ENCODE peak calls at places on chromosomes 11 and 22, in six cellular contexts. One of them, this sample, is unnamed. For H3K4me1, the result is how much of the 10 kb centered on the place peaks cover.

GRCh38 chr11:63939351-63939920 is 634 bp downstream of the NAA40 start:
- DNase-seq in naive thymus-derived CD4-positive, alpha-beta T cell: no peak
- DNase-seq in sigmoid colon: no peak
- DNase-seq in heart left ventricle: no peak
- DNase-seq in small intestine: peak
- DNase-seq in mesenchymal stem cell: peak
- DNase-seq in this sample: no peak

GRCh38 chr11:106063009-106063408 is 14.1 kb downstream of the KBTBD3 start:
- DNase-seq in naive thymus-derived CD4-positive, alpha-beta T cell: no peak
- DNase-seq in sigmoid colon: no peak
- DNase-seq in heart left ventricle: no peak
- DNase-seq in small intestine: no peak
- DNase-seq in mesenchymal stem cell: no peak
- DNase-seq in this sample: no peak

GRCh38 chr11:131668867-131669780 is 298.7 kb downstream of the NTM start:
- DNase-seq in naive thymus-derived CD4-positive, alpha-beta T cell: no peak
- DNase-seq in sigmoid colon: peak
- DNase-seq in heart left ventricle: no peak
- DNase-seq in small intestine: peak
- DNase-seq in mesenchymal stem cell: peak
- DNase-seq in this sample: peak

GRCh38 chr11:83818349-83818748 is 532.2 kb upstream of the CCDC90B start:
- DNase-seq in naive thymus-derived CD4-positive, alpha-beta T cell: no peak
- DNase-seq in sigmoid colon: no peak
- DNase-seq in heart left ventricle: no peak
- DNase-seq in small intestine: no peak
- DNase-seq in mesenchymal stem cell: peak
- DNase-seq in this sample: no peak

GRCh38 chr11:17571431-17572358 is 24.6 kb downstream of the OTOG start:
- DNase-seq in naive thymus-derived CD4-positive, alpha-beta T cell: no peak
- DNase-seq in sigmoid colon: no peak
- DNase-seq in heart left ventricle: no peak
- DNase-seq in small intestine: no peak
- DNase-seq in mesenchymal stem cell: no peak
- DNase-seq in this sample: no peak

GRCh38 chr11:33257160-33257896 is at the start of gene HIPK3:
- DNase-seq in naive thymus-derived CD4-positive, alpha-beta T cell: peak
- DNase-seq in sigmoid colon: peak
- DNase-seq in heart left ventricle: peak
- DNase-seq in small intestine: peak
- DNase-seq in mesenchymal stem cell: peak
- DNase-seq in this sample: peak

GRCh38 chr11:126081915-126082250 is 19.2 kb upstream of the CDON start:
- DNase-seq in naive thymus-derived CD4-positive, alpha-beta T cell: no peak
- DNase-seq in sigmoid colon: no peak
- DNase-seq in heart left ventricle: no peak
- DNase-seq in small intestine: no peak
- DNase-seq in mesenchymal stem cell: no peak
- DNase-seq in this sample: no peak

GRCh38 chr11:64745219-64745522 is 1.2 kb upstream of the RASGRP2 start:
- DNase-seq in naive thymus-derived CD4-positive, alpha-beta T cell: peak
- DNase-seq in sigmoid colon: peak
- DNase-seq in heart left ventricle: peak
- DNase-seq in small intestine: peak
- DNase-seq in mesenchymal stem cell: no peak
- DNase-seq in this sample: no peak

GRCh38 chr11:59785818-59786217 is 24.8 kb downstream of the MRPL16 start:
- DNase-seq in naive thymus-derived CD4-positive, alpha-beta T cell: no peak
- DNase-seq in sigmoid colon: no peak
- DNase-seq in heart left ventricle: no peak
- DNase-seq in small intestine: no peak
- DNase-seq in mesenchymal stem cell: no peak
- DNase-seq in this sample: no peak

GRCh38 chr11:3710485-3711259 is 39.5 kb upstream of the CHRNA10 start:
- DNase-seq in naive thymus-derived CD4-positive, alpha-beta T cell: no peak
- DNase-seq in sigmoid colon: no peak
- DNase-seq in heart left ventricle: no peak
- DNase-seq in small intestine: no peak
- DNase-seq in mesenchymal stem cell: peak
- DNase-seq in this sample: no peak

GRCh38 chr11:69450064-69450856 is 31.2 kb upstream of the LINC01488 start:
- DNase-seq in naive thymus-derived CD4-positive, alpha-beta T cell: no peak
- DNase-seq in sigmoid colon: no peak
- DNase-seq in heart left ventricle: peak
- DNase-seq in small intestine: no peak
- DNase-seq in mesenchymal stem cell: no peak
- DNase-seq in this sample: no peak

GRCh38 chr11:47924184-47924671 is 56.1 kb upstream of the PTPRJ start:
- DNase-seq in naive thymus-derived CD4-positive, alpha-beta T cell: no peak
- DNase-seq in sigmoid colon: no peak
- DNase-seq in heart left ventricle: no peak
- DNase-seq in small intestine: no peak
- DNase-seq in mesenchymal stem cell: peak
- DNase-seq in this sample: no peak
- H3K4me1 ChIP-seq in naive thymus-derived CD4-positive, alpha-beta T cell: under half
- H3K4me1 ChIP-seq in sigmoid colon: under half
- H3K4me1 ChIP-seq in heart left ventricle: under half
- H3K4me1 ChIP-seq in small intestine: under half
- H3K4me1 ChIP-seq in mesenchymal stem cell: under half
- H3K4me1 ChIP-seq in this sample: under half

GRCh38 chr11:14642453-14642852 is 1.2 kb upstream of the PDE3B start:
- DNase-seq in naive thymus-derived CD4-positive, alpha-beta T cell: no peak
- DNase-seq in sigmoid colon: no peak
- DNase-seq in heart left ventricle: no peak
- DNase-seq in small intestine: no peak
- DNase-seq in mesenchymal stem cell: peak
- DNase-seq in this sample: no peak

GRCh38 chr11:14644396-14645246 is 1.0 kb downstream of the PDE3B start:
- DNase-seq in naive thymus-derived CD4-positive, alpha-beta T cell: no peak
- DNase-seq in sigmoid colon: peak
- DNase-seq in heart left ventricle: peak
- DNase-seq in small intestine: peak
- DNase-seq in mesenchymal stem cell: peak
- DNase-seq in this sample: peak

GRCh38 chr11:14641801-14642200 is 1.8 kb upstream of the PDE3B start:
- DNase-seq in naive thymus-derived CD4-positive, alpha-beta T cell: no peak
- DNase-seq in sigmoid colon: no peak
- DNase-seq in heart left ventricle: no peak
- DNase-seq in small intestine: no peak
- DNase-seq in mesenchymal stem cell: no peak
- DNase-seq in this sample: no peak

GRCh38 chr11:14643697-14644395 is at the start of gene PDE3B:
- DNase-seq in naive thymus-derived CD4-positive, alpha-beta T cell: peak
- DNase-seq in sigmoid colon: peak
- DNase-seq in heart left ventricle: peak
- DNase-seq in small intestine: peak
- DNase-seq in mesenchymal stem cell: peak
- DNase-seq in this sample: peak

DNA sequence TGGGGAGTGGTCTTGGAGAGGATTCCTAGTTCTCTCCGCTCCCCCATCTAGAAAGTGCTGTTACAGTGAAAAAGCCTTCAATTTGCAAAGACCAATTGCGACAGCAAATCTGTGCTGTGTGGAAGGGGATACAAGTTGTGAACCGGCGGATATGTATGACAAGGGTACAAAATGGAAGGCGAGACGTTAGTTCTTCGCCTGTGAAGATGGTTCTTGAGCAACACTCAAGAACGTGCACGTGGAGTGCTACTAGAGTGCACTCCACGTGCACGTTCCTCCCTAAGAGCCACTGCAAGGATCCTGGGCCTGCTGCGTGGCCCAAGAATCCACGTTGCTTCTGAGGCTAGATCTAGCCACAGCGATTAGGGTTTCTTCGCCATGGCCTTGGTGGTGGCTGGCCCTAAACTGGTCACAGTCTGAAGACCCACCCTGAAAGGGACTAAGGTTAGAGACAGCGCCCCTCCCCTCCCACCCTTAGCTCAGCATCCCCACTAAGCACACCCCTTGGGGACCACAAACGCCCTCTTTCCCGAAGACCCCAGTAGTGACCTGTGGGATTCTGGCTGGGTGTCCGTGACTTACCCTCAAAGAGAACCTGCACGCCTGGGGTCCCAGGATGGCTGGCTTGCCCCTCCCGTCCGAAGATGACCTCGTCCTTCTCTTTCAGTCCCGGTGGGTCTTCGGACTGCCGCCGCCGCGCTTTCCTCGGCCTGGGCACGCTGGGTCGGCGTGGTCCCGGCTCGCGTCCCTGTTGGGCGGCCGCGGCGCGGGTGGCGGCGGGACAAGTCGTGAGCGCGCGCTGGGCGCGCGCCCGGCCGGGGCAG is 519 bp upstream of the PDE3B start:
- DNase-seq in naive thymus-derived CD4-positive, alpha-beta T cell: no peak
- DNase-seq in sigmoid colon: peak
- DNase-seq in heart left ventricle: peak
- DNase-seq in small intestine: no peak
- DNase-seq in mesenchymal stem cell: no peak
- DNase-seq in this sample: no peak
- H3K4me3 ChIP-seq in naive thymus-derived CD4-positive, alpha-beta T cell: peak
- H3K4me3 ChIP-seq in sigmoid colon: peak
- H3K4me3 ChIP-seq in heart left ventricle: peak
- H3K4me3 ChIP-seq in small intestine: peak
- H3K4me3 ChIP-seq in mesenchymal stem cell: peak
- H3K4me3 ChIP-seq in this sample: peak

GRCh38 chr11:35141538-35141937 is 2.6 kb downstream of the CD44 start:
- DNase-seq in naive thymus-derived CD4-positive, alpha-beta T cell: no peak
- DNase-seq in sigmoid colon: peak
- DNase-seq in heart left ventricle: peak
- DNase-seq in small intestine: peak
- DNase-seq in mesenchymal stem cell: peak
- DNase-seq in this sample: no peak

GRCh38 chr11:35138949-35139881 is at the start of gene CD44:
- DNase-seq in naive thymus-derived CD4-positive, alpha-beta T cell: peak
- DNase-seq in sigmoid colon: peak
- DNase-seq in heart left ventricle: peak
- DNase-seq in small intestine: peak
- DNase-seq in mesenchymal stem cell: peak
- DNase-seq in this sample: peak

GRCh38 chr11:35142481-35143207 is 3.7 kb downstream of the CD44 start:
- DNase-seq in naive thymus-derived CD4-positive, alpha-beta T cell: no peak
- DNase-seq in sigmoid colon: no peak
- DNase-seq in heart left ventricle: no peak
- DNase-seq in small intestine: no peak
- DNase-seq in mesenchymal stem cell: peak
- DNase-seq in this sample: no peak

GRCh38 chr11:35139883-35140282 is 912 bp downstream of the CD44 start:
- DNase-seq in naive thymus-derived CD4-positive, alpha-beta T cell: no peak
- DNase-seq in sigmoid colon: no peak
- DNase-seq in heart left ventricle: no peak
- DNase-seq in small intestine: no peak
- DNase-seq in mesenchymal stem cell: peak
- DNase-seq in this sample: no peak

DNA sequence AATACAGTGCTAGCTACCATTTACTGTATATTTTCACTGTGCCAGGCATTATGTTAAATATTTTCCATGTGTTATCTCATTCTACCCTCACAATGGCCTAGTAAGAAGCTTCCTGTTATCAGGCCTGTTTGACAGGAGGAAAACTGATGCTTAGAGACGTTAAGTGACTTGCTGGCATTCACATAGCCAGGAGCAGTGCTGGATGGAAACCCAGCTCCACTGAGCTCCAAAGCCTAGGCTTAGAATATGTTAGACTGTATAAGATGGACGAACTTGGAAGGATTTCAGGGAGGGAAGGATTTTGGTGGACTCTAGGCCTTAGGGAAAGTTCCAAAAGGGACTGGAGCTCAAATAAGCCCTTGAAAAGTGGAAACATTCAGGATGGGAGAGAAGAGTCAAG is 2.1 kb downstream of the CD44 start:
- DNase-seq in naive thymus-derived CD4-positive, alpha-beta T cell: no peak
- DNase-seq in sigmoid colon: no peak
- DNase-seq in heart left ventricle: no peak
- DNase-seq in small intestine: no peak
- DNase-seq in mesenchymal stem cell: peak
- DNase-seq in this sample: no peak
- H3K4me1 ChIP-seq in naive thymus-derived CD4-positive, alpha-beta T cell: half or more
- H3K4me1 ChIP-seq in sigmoid colon: half or more
- H3K4me1 ChIP-seq in heart left ventricle: half or more
- H3K4me1 ChIP-seq in small intestine: under half
- H3K4me1 ChIP-seq in mesenchymal stem cell: under half
- H3K4me1 ChIP-seq in this sample: under half

GRCh38 chr11:210122-210802 is 2.8 kb downstream of the RIC8A start:
- DNase-seq in naive thymus-derived CD4-positive, alpha-beta T cell: no peak
- DNase-seq in sigmoid colon: peak
- DNase-seq in heart left ventricle: no peak
- DNase-seq in small intestine: no peak
- DNase-seq in mesenchymal stem cell: peak
- DNase-seq in this sample: no peak

GRCh38 chr11:210803-211180 is 3.3 kb downstream of the RIC8A start:
- DNase-seq in naive thymus-derived CD4-positive, alpha-beta T cell: no peak
- DNase-seq in sigmoid colon: peak
- DNase-seq in heart left ventricle: no peak
- DNase-seq in small intestine: no peak
- DNase-seq in mesenchymal stem cell: no peak
- DNase-seq in this sample: no peak

GRCh38 chr11:208177-208916 is 839 bp downstream of the RIC8A start:
- DNase-seq in naive thymus-derived CD4-positive, alpha-beta T cell: peak
- DNase-seq in sigmoid colon: peak
- DNase-seq in heart left ventricle: peak
- DNase-seq in small intestine: peak
- DNase-seq in mesenchymal stem cell: peak
- DNase-seq in this sample: peak

GRCh38 chr11:208917-209260 is 1.4 kb downstream of the RIC8A start:
- DNase-seq in naive thymus-derived CD4-positive, alpha-beta T cell: no peak
- DNase-seq in sigmoid colon: no peak
- DNase-seq in heart left ventricle: no peak
- DNase-seq in small intestine: no peak
- DNase-seq in mesenchymal stem cell: no peak
- DNase-seq in this sample: no peak

GRCh38 chr11:209275-210121 is 2.0 kb downstream of the RIC8A start:
- DNase-seq in naive thymus-derived CD4-positive, alpha-beta T cell: no peak
- DNase-seq in sigmoid colon: peak
- DNase-seq in heart left ventricle: no peak
- DNase-seq in small intestine: no peak
- DNase-seq in mesenchymal stem cell: peak
- DNase-seq in this sample: no peak
- H3K4me3 ChIP-seq in naive thymus-derived CD4-positive, alpha-beta T cell: peak
- H3K4me3 ChIP-seq in sigmoid colon: peak
- H3K4me3 ChIP-seq in heart left ventricle: peak
- H3K4me3 ChIP-seq in small intestine: peak
- H3K4me3 ChIP-seq in mesenchymal stem cell: peak
- H3K4me3 ChIP-seq in this sample: peak

DNA sequence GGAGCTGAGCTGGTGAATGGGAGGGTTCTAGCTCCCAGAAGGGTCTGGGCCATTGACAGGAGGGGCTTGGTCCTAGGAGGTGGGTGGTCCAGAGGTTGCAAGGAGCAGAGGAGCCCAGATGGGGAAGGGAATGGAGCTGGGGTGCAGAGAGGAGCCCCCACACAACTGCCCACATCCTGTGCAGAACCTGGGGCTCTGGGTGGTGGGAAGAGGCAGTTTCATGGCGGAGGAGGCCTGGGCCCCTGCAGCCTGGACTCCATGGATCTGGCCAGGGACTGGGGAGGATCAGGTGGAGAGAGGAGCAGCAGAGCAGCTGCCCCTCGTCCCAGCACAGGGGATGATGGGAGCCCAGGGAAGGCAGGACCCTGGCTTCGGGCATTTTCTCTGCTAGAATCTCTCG is 963 bp upstream of the ADORA2A start:
- DNase-seq in naive thymus-derived CD4-positive, alpha-beta T cell: no peak
- DNase-seq in sigmoid colon: no peak
- DNase-seq in heart left ventricle: no peak
- DNase-seq in small intestine: no peak
- DNase-seq in mesenchymal stem cell: no peak
- DNase-seq in this sample: no peak
- H3K4me1 ChIP-seq in naive thymus-derived CD4-positive, alpha-beta T cell: half or more
- H3K4me1 ChIP-seq in sigmoid colon: under half
- H3K4me1 ChIP-seq in heart left ventricle: half or more
- H3K4me1 ChIP-seq in small intestine: under half
- H3K4me1 ChIP-seq in mesenchymal stem cell: under half
- H3K4me1 ChIP-seq in this sample: under half